ENCODE peak calls at places on chromosomes 6 and 20, in ten cellular contexts. I is Peyer's patch, H is esophagus squamous epithelium, Q is ovary, T is A549, E is IMR-90, O is body of pancreas, K is uterus, A is stomach, D is adrenal gland. Z is an unnamed sample.

GRCh38 chr6:144219056-144219685 is 66.0 kb upstream of the UTRN start:
- DNase-seq in O (no peak), D (no peak), K (no peak), E (peak), T (peak), A (no peak), H (no peak), I (no peak), Q (no peak), Z (peak)

GRCh38 chr20:23087587-23088275 is 1.6 kb upstream of the CD93 start:
- DNase-seq in A (no peak), E (no peak), T (no peak), I (no peak), Q (no peak), K (no peak), D (no peak), O (no peak), H (no peak), Z (peak)

GRCh38 chr6:7215140-7215539 is 97.9 kb downstream of the SSR1 start:
- DNase-seq in H (no peak), E (peak), D (peak), O (no peak), K (no peak), A (no peak), T (no peak), Q (no peak), I (no peak), Z (no peak)

GRCh38 chr6:79377047-79377446 is 142.6 kb upstream of the HMGN3 start:
- DNase-seq in I (no peak), O (no peak), T (no peak), Q (no peak), D (no peak), K (no peak), E (no peak), A (no peak), H (no peak), Z (no peak)

GRCh38 chr20:37524859-37525708 is 2.6 kb downstream of the BLCAP start:
- DNase-seq in A (peak), H (no peak), T (no peak), O (no peak), I (peak), Q (no peak), E (peak), K (no peak), D (no peak), Z (no peak)

GRCh38 chr20:32978009-32978335 is 26.3 kb downstream of the SUN5 start:
- DNase-seq in O (no peak), I (no peak), A (no peak), Q (no peak), T (no peak), D (no peak), K (no peak), E (no peak), H (no peak), Z (no peak)

GRCh38 chr6:40414617-40415016 is 172.5 kb downstream of the LRFN2 start:
- DNase-seq in H (no peak), E (no peak), T (no peak), Q (no peak), D (no peak), K (no peak), A (no peak), O (no peak), I (no peak), Z (no peak)

GRCh38 chr20:5786930-5787826 is 37.0 kb downstream of the SHLD1 start:
- DNase-seq in Q (peak), O (peak), D (peak), E (peak), A (no peak), K (no peak), T (no peak), I (no peak), H (no peak), Z (peak)

GRCh38 chr20:50478162-50479036 is 31.8 kb upstream of the PTPN1 start:
- DNase-seq in E (peak), I (peak), H (no peak), T (peak), A (peak), O (peak), Q (no peak), D (peak), K (peak), Z (peak)

GRCh38 chr6:105458552-105458951 is 55.7 kb upstream of the PREP start:
- DNase-seq in H (no peak), O (no peak), I (no peak), Q (no peak), D (no peak), E (no peak), K (no peak), T (no peak), A (no peak), Z (no peak)

GRCh38 chr20:36113566-36114247 is 40.8 kb upstream of the EPB41L1 start:
- DNase-seq in K (no peak), H (no peak), O (no peak), I (no peak), D (no peak), A (no peak), T (no peak), Q (no peak), E (no peak), Z (no peak)

GRCh38 chr20:48227381-48227780 is 442.1 kb upstream of the SULF2 start:
- DNase-seq in H (no peak), T (no peak), A (no peak), D (no peak), E (no peak), Q (no peak), K (no peak), O (no peak), I (no peak), Z (no peak)

GRCh38 chr6:84166395-84166794 is 61.0 kb downstream of the CEP162 start:
- DNase-seq in T (no peak), Q (no peak), O (no peak), E (no peak), I (no peak), A (no peak), D (no peak), K (no peak), H (no peak), Z (no peak)

GRCh38 chr6:138162104-138162946 is 586 bp downstream of the ARFGEF3 start:
- DNase-seq in T (peak), D (peak), Q (no peak), E (no peak), K (no peak), H (no peak), A (peak), I (no peak), O (peak), Z (no peak)

GRCh38 chr6:15266423-15266996 is 20.6 kb downstream of the JARID2 start:
- DNase-seq in D (no peak), A (no peak), O (no peak), I (no peak), T (no peak), Q (no peak), K (no peak), E (no peak), H (no peak), Z (peak)

GRCh38 chr6:135426833-135427232 is 70.7 kb downstream of the AHI1 start:
- DNase-seq in O (no peak), D (no peak), A (no peak), Q (no peak), K (no peak), H (no peak), T (no peak), I (no peak), E (no peak), Z (no peak)

GRCh38 chr6:170083236-170084051 is 207.4 kb downstream of the DLL1 start:
- DNase-seq in A (peak), O (peak), H (no peak), E (no peak), Q (no peak), I (no peak), K (no peak), D (no peak), T (no peak), Z (no peak)

GRCh38 chr6:44472250-44472945 is 84.9 kb downstream of the CDC5L start:
- DNase-seq in H (no peak), O (no peak), Q (no peak), T (no peak), E (no peak), I (no peak), K (no peak), A (no peak), D (no peak), Z (peak)

GRCh38 chr6:36025932-36026327 is 1.5 kb upstream of the SLC26A8 start:
- DNase-seq in E (peak), H (no peak), D (no peak), O (no peak), I (no peak), T (no peak), Q (no peak), K (no peak), A (no peak), Z (no peak)

GRCh38 chr6:158799051-158799792 is 19.9 kb downstream of the EZR start:
- DNase-seq in I (peak), H (no peak), O (peak), T (no peak), Q (no peak), A (peak), D (peak), E (peak), K (no peak), Z (peak)

GRCh38 chr6:158798311-158798710 is 20.9 kb downstream of the EZR start:
- DNase-seq in K (no peak), Q (no peak), O (no peak), T (no peak), A (peak), E (no peak), H (no peak), I (no peak), D (no peak), Z (no peak)

GRCh38 chr6:158797331-158798202 is 21.6 kb downstream of the EZR start:
- DNase-seq in K (no peak), O (no peak), H (no peak), E (peak), T (no peak), D (no peak), I (no peak), Q (no peak), A (peak), Z (no peak)

GRCh38 chr6:158795516-158795915 is 23.7 kb downstream of the EZR start:
- DNase-seq in H (no peak), I (peak), A (peak), O (no peak), T (no peak), E (no peak), Q (no peak), K (no peak), D (no peak), Z (no peak)

GRCh38 chr6:158796353-158796752 is 22.8 kb downstream of the EZR start:
- DNase-seq in K (no peak), O (no peak), E (no peak), T (no peak), A (peak), D (no peak), H (no peak), I (no peak), Q (no peak), Z (no peak)
- TF ChIP-seq POLR2A in K (no peak), O (no peak), E (no peak), T (no peak), A (no peak), D (no peak), H (no peak), I (no peak), Q (no peak), Z (no peak)

GRCh38 chr20:286508-286907 is 4.0 kb downstream of the C20orf96 start:
- DNase-seq in H (no peak), D (no peak), O (no peak), I (no peak), K (no peak), Q (no peak), A (no peak), T (no peak), E (no peak), Z (no peak)

GRCh38 chr20:294602-295001 is 2.8 kb upstream of the ZCCHC3 start:
- DNase-seq in K (no peak), Q (no peak), A (no peak), D (no peak), I (no peak), E (no peak), O (no peak), H (no peak), T (no peak), Z (no peak)

GRCh38 chr20:289693-290080 is 863 bp downstream of the C20orf96 start:
- DNase-seq in O (no peak), D (no peak), T (no peak), A (no peak), H (no peak), E (no peak), K (no peak), Q (no peak), I (no peak), Z (peak)

GRCh38 chr20:288956-289692 is 1.4 kb downstream of the C20orf96 start:
- DNase-seq in H (no peak), K (no peak), Q (no peak), I (no peak), E (no peak), O (no peak), T (no peak), D (no peak), A (no peak), Z (peak)

GRCh38 chr20:290081-290831 is at the start of gene C20orf96:
- DNase-seq in T (peak), H (peak), Q (peak), E (peak), D (peak), O (peak), A (peak), I (peak), K (peak), Z (peak)
- TF ChIP-seq POLR2A in T (peak), H (no peak), Q (no peak), E (no peak), D (no peak), O (peak), A (no peak), I (no peak), K (no peak), Z (peak)

DNA sequence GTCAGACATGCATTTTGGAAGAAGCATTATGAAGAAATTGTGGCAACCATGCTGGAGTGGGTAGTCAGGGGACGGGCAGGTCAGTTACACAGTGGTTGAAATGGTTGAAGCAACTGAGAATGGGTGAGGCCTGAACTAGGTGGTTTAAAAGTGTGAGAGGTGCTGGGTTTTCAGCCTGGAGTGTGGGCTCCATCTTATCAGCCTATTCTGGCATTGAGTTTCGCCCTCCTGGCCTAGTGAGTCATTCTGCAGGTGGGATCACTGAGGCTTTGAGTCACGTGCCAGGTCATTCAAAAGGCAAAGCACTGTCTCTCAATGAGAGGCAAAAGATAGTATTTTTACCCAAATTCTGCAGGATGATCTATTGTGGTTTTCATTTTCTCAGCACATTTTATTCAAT is 181.9 kb upstream of the CHD6 start:
- DNase-seq in E (no peak), I (no peak), O (no peak), T (no peak), K (no peak), A (no peak), H (no peak), D (no peak), Q (no peak), Z (no peak)
- TF ChIP-seq POLR2A in E (no peak), I (no peak), O (no peak), T (no peak), K (no peak), A (no peak), H (no peak), D (no peak), Q (no peak), Z (no peak)

GRCh38 chr6:3693879-3694278 is 57.6 kb downstream of the PXDC1 start:
- DNase-seq in A (no peak), I (no peak), Q (no peak), H (no peak), E (no peak), O (no peak), T (no peak), D (no peak), K (no peak), Z (no peak)

GRCh38 chr6:3696525-3696924 is 55.0 kb downstream of the PXDC1 start:
- DNase-seq in D (no peak), E (peak), H (no peak), T (no peak), Q (no peak), A (no peak), I (no peak), K (no peak), O (no peak), Z (no peak)

GRCh38 chr6:3698021-3698420 is 53.5 kb downstream of the PXDC1 start:
- DNase-seq in A (no peak), H (no peak), D (no peak), K (no peak), E (peak), Q (no peak), T (no peak), I (no peak), O (no peak), Z (no peak)

GRCh38 chr6:3697609-3698008 is 53.9 kb downstream of the PXDC1 start:
- DNase-seq in I (no peak), Q (no peak), T (no peak), O (no peak), H (no peak), A (no peak), K (no peak), D (no peak), E (peak), Z (no peak)

DNA sequence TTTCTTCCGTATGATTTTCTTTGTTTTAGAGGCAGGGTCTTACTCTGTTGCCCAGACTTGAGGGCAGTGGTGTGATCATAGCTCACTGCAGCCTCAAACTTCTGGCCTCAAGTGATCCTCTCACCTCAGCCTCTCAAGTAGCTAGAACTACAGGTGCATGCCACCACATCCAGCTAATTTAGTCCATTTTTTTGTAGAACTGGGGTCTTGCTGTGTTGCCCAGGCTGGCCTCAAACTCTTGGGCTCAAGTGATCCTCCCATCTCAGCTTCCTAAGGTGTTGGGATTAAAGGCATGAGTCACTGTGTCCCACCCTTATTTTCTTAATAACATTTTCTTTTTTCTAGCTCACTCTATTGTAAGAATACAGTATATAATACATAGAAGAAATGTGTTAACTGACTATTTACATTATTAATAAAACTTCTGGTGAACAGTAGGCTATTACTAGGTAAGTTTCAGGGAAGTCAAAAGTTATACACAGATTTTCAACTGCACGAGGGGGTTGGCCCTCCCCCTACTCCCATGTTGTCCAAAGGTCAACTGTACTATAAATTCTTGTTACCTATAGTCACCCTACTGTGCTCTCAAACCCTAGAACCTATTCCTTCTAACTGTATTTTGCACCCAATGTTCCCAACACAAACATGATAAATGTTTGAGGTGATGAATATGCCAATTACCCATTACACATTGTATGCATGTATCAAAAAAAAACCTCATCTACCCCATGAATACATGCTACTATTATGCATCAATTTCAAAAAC is 56.3 kb downstream of the PXDC1 start:
- DNase-seq in E (no peak), T (no peak), O (no peak), H (no peak), I (no peak), A (no peak), D (no peak), K (no peak), Q (no peak), Z (no peak)
- TF ChIP-seq POLR2A in E (no peak), T (no peak), O (no peak), H (no peak), I (no peak), A (no peak), D (no peak), K (no peak), Q (no peak), Z (no peak)

DNA sequence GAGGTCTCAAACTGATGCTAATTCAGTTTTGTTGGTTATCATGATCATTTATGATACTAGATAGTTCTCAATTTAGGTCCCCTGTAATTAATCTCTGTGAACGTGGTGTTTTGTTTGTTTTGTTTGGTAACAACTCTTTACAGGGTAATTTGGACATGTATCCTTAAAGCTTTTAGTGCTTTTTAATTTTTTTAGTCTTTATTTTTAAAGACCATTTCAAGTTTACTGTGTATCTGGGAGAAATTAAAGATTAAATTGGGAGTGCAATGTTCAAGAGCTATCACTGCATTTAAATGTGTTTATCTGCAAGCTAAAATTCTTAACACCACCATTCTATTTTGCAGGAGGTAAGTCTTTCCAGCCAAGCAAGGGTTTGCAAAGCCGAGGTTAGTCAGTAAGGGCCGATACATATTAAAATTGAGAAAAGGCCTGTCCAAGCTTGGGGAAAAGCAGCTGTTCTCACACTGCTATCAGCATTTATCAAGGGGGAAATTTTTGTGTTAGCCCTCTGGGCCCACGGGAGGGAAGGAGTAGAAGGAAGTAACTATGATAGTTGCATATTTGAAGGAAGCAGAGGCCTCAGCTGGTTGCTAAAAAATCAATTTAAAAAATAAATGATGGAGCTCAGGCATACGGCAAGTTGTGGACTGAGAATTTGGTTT is 59.4 kb upstream of the ZNF217 start:
- DNase-seq in I (no peak), E (no peak), Q (no peak), H (no peak), D (no peak), O (no peak), K (no peak), T (no peak), A (no peak), Z (no peak)
- TF ChIP-seq POLR2A in I (no peak), E (no peak), Q (no peak), H (no peak), D (no peak), O (no peak), K (no peak), T (no peak), A (no peak), Z (no peak)

DNA sequence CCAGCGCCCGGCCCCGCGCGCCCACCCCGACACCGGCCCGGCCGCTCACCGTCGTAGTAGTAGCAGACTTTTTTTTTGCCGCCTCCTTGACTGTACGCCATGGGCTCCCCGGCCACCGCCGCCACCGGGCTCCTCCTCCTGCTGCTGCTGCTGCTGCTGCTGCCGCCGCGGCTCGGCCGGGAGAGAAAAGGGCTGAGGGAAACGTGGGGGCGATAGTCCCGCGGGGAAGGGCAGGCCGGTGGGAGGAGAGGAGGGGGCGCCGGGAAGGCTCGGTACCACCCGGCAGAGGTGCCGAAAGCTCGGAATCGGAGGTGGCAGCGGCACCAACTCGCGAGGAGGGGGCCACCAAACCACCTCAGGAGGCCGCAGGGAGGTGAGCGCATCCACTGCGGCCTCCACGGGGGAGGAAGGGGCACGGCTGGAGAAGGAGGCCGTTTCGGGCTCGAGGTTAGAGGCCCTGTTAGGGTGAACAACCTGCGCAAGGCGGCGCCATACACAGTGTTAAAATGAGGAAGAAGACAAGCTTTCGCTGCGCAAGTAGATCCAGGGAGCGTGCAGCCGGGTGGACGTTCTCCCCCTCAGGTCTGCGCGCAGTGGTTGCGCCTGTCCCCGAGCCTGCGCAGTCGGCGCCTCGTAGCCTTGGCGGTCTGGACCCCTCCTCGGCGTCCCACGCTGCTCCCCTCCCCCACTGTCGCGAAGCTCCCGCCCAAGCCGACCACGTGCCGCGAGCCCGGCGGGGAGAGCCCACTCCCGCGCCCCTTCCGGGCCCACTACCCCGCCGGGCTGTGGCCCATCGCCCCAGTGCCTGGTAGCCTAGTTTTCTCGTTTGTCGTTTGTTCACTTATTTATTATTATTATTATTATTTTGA is at the start of gene HDAC2:
- DNase-seq in O (peak), A (peak), D (peak), K (peak), E (peak), Q (peak), I (peak), T (peak), H (peak), Z (peak)
- TF ChIP-seq POLR2A in O (peak), A (no peak), D (peak), K (no peak), E (peak), Q (peak), I (peak), T (peak), H (no peak), Z (peak)